ENCODE peak calls at places on chromosomes 12 and 14, in eight cellular contexts. T, D, P, M, J, G, H and V are unnamed samples.

GRCh38 chr12:108611884-108612415 is 14.1 kb upstream of the TMEM119 start:
- DNase-seq in T (peak), D (peak), P (no peak), M (no peak), J (no peak), G (no peak), H (peak), V (no peak)

GRCh38 chr12:122458105-122459035 is 35.9 kb upstream of the CLIP1 start:
- DNase-seq in T (no peak), D (no peak), P (no peak), M (no peak), J (no peak), G (no peak), H (no peak), V (no peak)

GRCh38 chr14:39880106-39880695 is 448.0 kb upstream of the FBXO33 start:
- DNase-seq in T (no peak), D (no peak), P (no peak), M (no peak), J (no peak), G (no peak), H (no peak), V (no peak)

GRCh38 chr12:29728033-29728432 is 55.7 kb downstream of the TMTC1 start:
- DNase-seq in T (no peak), D (no peak), P (no peak), M (no peak), J (no peak), G (no peak), H (no peak), V (no peak)

GRCh38 chr14:55123101-55123500 is 6.0 kb upstream of the LGALS3 start:
- DNase-seq in T (peak), D (no peak), P (no peak), M (no peak), J (no peak), G (no peak), H (peak), V (no peak)

GRCh38 chr14:72700338-72701231 is 193.3 kb downstream of the DPF3 start:
- DNase-seq in T (peak), D (no peak), P (no peak), M (no peak), J (no peak), G (no peak), H (no peak), V (no peak)

GRCh38 chr12:51011960-51012359 is 14.2 kb downstream of the SLC11A2 start:
- DNase-seq in T (no peak), D (no peak), P (no peak), M (no peak), J (no peak), G (no peak), H (no peak), V (no peak)

GRCh38 chr12:112196476-112196875 is 71.1 kb downstream of the TRAFD1 start:
- DNase-seq in T (no peak), D (no peak), P (no peak), M (peak), J (no peak), G (no peak), H (no peak), V (no peak)

GRCh38 chr12:117685115-117685926 is 283.5 kb downstream of the KSR2 start:
- DNase-seq in T (peak), D (peak), P (peak), M (no peak), J (no peak), G (no peak), H (no peak), V (peak)

GRCh38 chr12:3976351-3976938 is 103.2 kb upstream of the PARP11 start:
- DNase-seq in T (no peak), D (no peak), P (no peak), M (no peak), J (no peak), G (no peak), H (no peak), V (no peak)

GRCh38 chr12:10110256-10110844 is 11.6 kb upstream of the CLEC1A start:
- DNase-seq in T (no peak), D (no peak), P (no peak), M (no peak), J (no peak), G (no peak), H (no peak), V (no peak)

GRCh38 chr12:109302358-109302757 is 6.7 kb downstream of the FOXN4 start:
- DNase-seq in T (no peak), D (peak), P (no peak), M (no peak), J (no peak), G (no peak), H (no peak), V (no peak)

GRCh38 chr12:81992461-81992860 is 233.3 kb upstream of the PPFIA2 start:
- DNase-seq in T (no peak), D (peak), P (no peak), M (no peak), J (peak), G (no peak), H (no peak), V (no peak)

GRCh38 chr12:124842073-124842749 is 21.5 kb downstream of the SCARB1 start:
- DNase-seq in T (no peak), D (no peak), P (no peak), M (no peak), J (no peak), G (no peak), H (no peak), V (peak)

GRCh38 chr12:89153341-89153740 is 199.0 kb downstream of the DUSP6 start:
- DNase-seq in T (no peak), D (no peak), P (no peak), M (no peak), J (no peak), G (no peak), H (no peak), V (no peak)

GRCh38 chr14:77868552-77869300 is 68.8 kb downstream of the ADCK1 start:
- DNase-seq in T (no peak), D (no peak), P (no peak), M (no peak), J (no peak), G (no peak), H (no peak), V (no peak)

GRCh38 chr12:95574799-95575452 is 23.6 kb upstream of the USP44 start:
- DNase-seq in T (peak), D (peak), P (no peak), M (no peak), J (no peak), G (no peak), H (peak), V (no peak)

GRCh38 chr12:40152783-40153383 is 47.0 kb upstream of the SLC2A13 start:
- DNase-seq in T (peak), D (peak), P (peak), M (no peak), J (peak), G (peak), H (peak), V (peak)

GRCh38 chr12:88546851-88547250 is 33.4 kb downstream of the KITLG start:
- DNase-seq in T (peak), D (no peak), P (no peak), M (no peak), J (no peak), G (no peak), H (peak), V (no peak)

DNA sequence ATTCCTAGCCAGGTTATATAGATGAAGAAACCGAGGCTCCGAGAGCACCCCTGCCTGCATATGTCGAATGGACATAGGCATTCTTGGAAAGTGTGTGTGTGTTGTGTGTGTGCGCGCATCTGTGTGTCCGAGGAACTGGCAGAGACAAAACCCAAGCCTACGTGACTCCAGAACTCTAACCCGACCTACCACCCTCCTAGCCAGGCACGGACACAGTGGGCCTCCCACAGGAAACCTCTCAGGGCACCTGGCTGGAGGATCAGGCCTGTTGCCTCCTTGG is 543 bp upstream of the PGF start:
- DNase-seq in T (no peak), D (no peak), P (no peak), M (no peak), J (no peak), G (no peak), H (no peak), V (no peak)
- H3K4me3 ChIP-seq in T (peak), D (peak), P (no peak), M (peak), J (peak), G (peak), H (no peak), V (no peak)

GRCh38 chr12:14814082-14814481 is at the start of gene SMCO3:
- DNase-seq in T (peak), D (no peak), P (no peak), M (no peak), J (no peak), G (no peak), H (no peak), V (no peak)
- H3K4me3 ChIP-seq in T (no peak), D (no peak), P (no peak), M (no peak), J (no peak), G (no peak), H (no peak), V (no peak)

GRCh38 chr12:47364251-47364650 is 284.5 kb upstream of the AMIGO2 start:
- DNase-seq in T (no peak), D (no peak), P (no peak), M (no peak), J (no peak), G (no peak), H (no peak), V (no peak)
- H3K4me3 ChIP-seq in T (no peak), D (no peak), P (no peak), M (no peak), J (no peak), G (no peak), H (no peak), V (no peak)

DNA sequence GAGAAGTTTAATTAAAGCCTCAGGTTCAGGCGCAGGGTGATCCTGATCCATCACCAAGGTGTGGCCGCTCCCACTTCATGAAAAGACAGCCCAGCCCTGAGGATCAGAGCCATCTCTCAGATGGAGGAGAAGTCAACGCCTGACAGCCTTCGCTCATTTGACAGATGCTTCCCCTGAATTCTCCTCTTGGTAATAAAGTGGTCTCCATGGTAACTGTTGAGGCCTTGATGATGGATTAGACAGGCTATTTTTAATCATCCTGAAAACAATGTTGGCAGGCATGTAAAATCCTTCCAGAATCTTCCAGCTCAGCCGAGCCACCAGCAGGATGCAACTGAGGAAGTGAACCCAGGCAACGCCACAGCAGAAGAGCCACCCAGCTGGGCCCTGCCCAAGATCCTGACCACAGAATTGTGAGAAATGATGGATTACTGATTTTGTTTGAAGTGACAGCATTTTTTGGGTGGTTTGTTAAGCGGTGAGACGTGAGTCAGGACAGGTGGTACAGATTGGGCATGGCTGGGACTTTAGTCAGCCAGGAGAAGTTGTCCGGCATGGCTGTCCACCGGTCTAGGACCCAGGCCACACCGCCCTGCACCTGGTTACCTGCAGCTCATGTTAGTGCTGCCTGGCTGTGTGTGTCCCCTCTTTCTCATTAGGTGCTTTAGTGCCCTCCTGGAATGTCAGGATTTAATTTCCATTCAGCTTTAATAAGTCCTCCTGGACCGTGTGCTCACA is 280.2 kb downstream of the ADGRD1 start:
- DNase-seq in T (no peak), D (no peak), P (no peak), M (no peak), J (no peak), G (no peak), H (no peak), V (no peak)
- H3K4me3 ChIP-seq in T (no peak), D (no peak), P (no peak), M (no peak), J (no peak), G (no peak), H (no peak), V (no peak)

DNA sequence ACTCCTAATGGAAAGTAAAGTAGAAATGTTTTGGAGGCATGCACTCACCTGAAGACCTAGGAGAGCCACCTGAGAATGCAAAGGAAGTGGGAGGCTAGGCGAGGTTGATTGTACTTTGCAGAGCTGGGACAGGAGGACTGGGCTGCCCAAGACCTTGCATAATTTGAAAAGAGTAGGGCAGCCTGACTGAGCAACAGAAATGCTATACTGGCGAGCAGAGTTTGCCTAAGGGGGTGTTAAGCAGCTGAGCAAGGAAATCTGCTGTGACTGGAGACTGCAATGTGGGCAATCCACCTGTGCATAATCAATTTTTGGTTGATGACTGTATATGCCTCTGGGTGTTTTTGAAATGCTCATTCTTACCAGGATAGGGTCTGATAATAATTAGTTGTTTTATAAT is 834.1 kb downstream of the TRHDE start:
- DNase-seq in T (no peak), D (no peak), P (no peak), M (no peak), J (no peak), G (no peak), H (no peak), V (no peak)
- H3K4me3 ChIP-seq in T (no peak), D (no peak), P (no peak), M (no peak), J (no peak), G (no peak), H (no peak), V (no peak)